ENCODE peak calls at places on chromosomes 3 and 15, in five cellular contexts. J is stomach, Y is colonic mucosa, A is heart left ventricle, R is HCT116. K is an unnamed sample. For H3K36me3, the result is how much of the 10 kb centered on the place peaks cover.

GRCh38 chr3:61865466-61865865 is 304.1 kb downstream of the PTPRG start:
- DNase-seq in J (no peak), Y (no peak), A (no peak), R (no peak), K (no peak)

GRCh38 chr15:70494861-70495571 is 268.3 kb downstream of the UACA start:
- DNase-seq in A (peak), J (no peak), Y (no peak), R (no peak), K (peak)

GRCh38 chr3:14413381-14414071 is 11.1 kb downstream of the SLC6A6 start:
- DNase-seq in A (no peak), Y (no peak), R (no peak), J (no peak), K (peak)

GRCh38 chr15:76208786-76209424 is 102.4 kb downstream of the ETFA start:
- DNase-seq in J (peak), Y (no peak), R (no peak), A (no peak), K (no peak)

GRCh38 chr15:33454996-33455395 is 144.2 kb downstream of the RYR3 start:
- DNase-seq in J (no peak), A (no peak), R (no peak), Y (no peak), K (no peak)

GRCh38 chr3:146953523-146954125 is 348.5 kb upstream of the PLSCR5 start:
- DNase-seq in A (no peak), R (no peak), Y (no peak), J (no peak), K (no peak)

GRCh38 chr3:123317716-123318115 is 116.0 kb downstream of the SEC22A start:
- DNase-seq in Y (no peak), J (no peak), R (no peak), A (peak), K (no peak)

GRCh38 chr15:45093622-45094357 is 20.2 kb downstream of the DUOX2 start:
- DNase-seq in R (no peak), A (no peak), Y (no peak), J (no peak), K (no peak)

GRCh38 chr3:141523615-141524375 is 37.0 kb downstream of the RASA2 start:
- DNase-seq in R (no peak), Y (no peak), J (no peak), A (no peak), K (no peak)

GRCh38 chr15:26972636-26973035 is 1.7 kb downstream of the GABRG3 start:
- DNase-seq in R (no peak), Y (no peak), J (no peak), A (no peak), K (no peak)

GRCh38 chr3:173395412-173396181 is 1.9 kb upstream of the NLGN1 start:
- DNase-seq in A (peak), R (peak), Y (peak), J (peak), K (peak)

GRCh38 chr3:100416176-100416575 is 14.8 kb downstream of the LNP1 start:
- DNase-seq in A (no peak), J (no peak), Y (no peak), R (no peak), K (no peak)

GRCh38 chr3:176275113-176275512 is 922.2 kb downstream of the TBL1XR1 start:
- DNase-seq in J (no peak), R (no peak), Y (no peak), A (no peak), K (no peak)

GRCh38 chr3:102451556-102451955 is 16.7 kb downstream of the ZPLD1 start:
- DNase-seq in R (no peak), A (no peak), Y (no peak), J (no peak), K (no peak)

GRCh38 chr3:175983369-175983768 is 1124.2 kb downstream of the NAALADL2 start:
- DNase-seq in J (no peak), A (no peak), R (no peak), Y (no peak), K (no peak)

GRCh38 chr3:187903697-187904096 is 158.4 kb upstream of the BCL6 start:
- DNase-seq in R (no peak), A (no peak), Y (no peak), J (no peak), K (no peak)

GRCh38 chr3:25910997-25911396 is 121.1 kb downstream of the OXSM start:
- DNase-seq in Y (peak), A (no peak), J (no peak), R (peak), K (peak)

GRCh38 chr15:87207945-87208580 is 1048.5 kb downstream of the NTRK3 start:
- DNase-seq in J (no peak), A (no peak), R (no peak), Y (no peak), K (no peak)

GRCh38 chr15:93152951-93153350 is 63.9 kb upstream of the RGMA start:
- DNase-seq in Y (peak), A (peak), R (no peak), J (peak), K (no peak)

GRCh38 chr3:190505381-190506003 is 8.4 kb upstream of the IL1RAP start:
- DNase-seq in J (no peak), R (no peak), Y (no peak), A (no peak), K (peak)

GRCh38 chr3:134636406-134636805 is 14.4 kb downstream of the KY start:
- DNase-seq in Y (no peak), A (no peak), R (no peak), J (no peak), K (no peak)

GRCh38 chr3:52733256-52733891 is 27.5 kb downstream of the SPCS1 start:
- DNase-seq in A (no peak), Y (no peak), J (no peak), R (no peak), K (no peak)

GRCh38 chr3:182500294-182500693 is 293.0 kb upstream of the ATP11B start:
- DNase-seq in R (no peak), A (no peak), J (no peak), Y (no peak), K (no peak)

GRCh38 chr3:69755795-69756194 is 16.5 kb downstream of the MITF start:
- DNase-seq in A (no peak), J (no peak), R (no peak), Y (no peak), K (no peak)

GRCh38 chr15:66720206-66721010 is 18.4 kb downstream of the SMAD6 start:
- DNase-seq in Y (no peak), R (no peak), A (no peak), J (peak), K (no peak)

GRCh38 chr15:66783327-66784124 is 81.5 kb downstream of the SMAD6 start:
- DNase-seq in A (no peak), Y (no peak), R (no peak), J (no peak), K (no peak)

GRCh38 chr3:87207500-87207899 is 19.6 kb upstream of the CHMP2B start:
- DNase-seq in J (no peak), Y (no peak), A (no peak), R (no peak), K (no peak)

GRCh38 chr15:66069751-66070150 is 183.8 kb downstream of the MEGF11 start:
- DNase-seq in R (no peak), Y (no peak), A (no peak), J (no peak), K (no peak)

GRCh38 chr3:155871746-155872158 is 1.3 kb downstream of the GMPS start:
- DNase-seq in A (no peak), R (no peak), Y (no peak), J (no peak), K (no peak)

GRCh38 chr3:51938780-51939425 is 2.8 kb downstream of the RRP9 start:
- DNase-seq in J (peak), R (no peak), A (no peak), Y (no peak), K (peak)

DNA sequence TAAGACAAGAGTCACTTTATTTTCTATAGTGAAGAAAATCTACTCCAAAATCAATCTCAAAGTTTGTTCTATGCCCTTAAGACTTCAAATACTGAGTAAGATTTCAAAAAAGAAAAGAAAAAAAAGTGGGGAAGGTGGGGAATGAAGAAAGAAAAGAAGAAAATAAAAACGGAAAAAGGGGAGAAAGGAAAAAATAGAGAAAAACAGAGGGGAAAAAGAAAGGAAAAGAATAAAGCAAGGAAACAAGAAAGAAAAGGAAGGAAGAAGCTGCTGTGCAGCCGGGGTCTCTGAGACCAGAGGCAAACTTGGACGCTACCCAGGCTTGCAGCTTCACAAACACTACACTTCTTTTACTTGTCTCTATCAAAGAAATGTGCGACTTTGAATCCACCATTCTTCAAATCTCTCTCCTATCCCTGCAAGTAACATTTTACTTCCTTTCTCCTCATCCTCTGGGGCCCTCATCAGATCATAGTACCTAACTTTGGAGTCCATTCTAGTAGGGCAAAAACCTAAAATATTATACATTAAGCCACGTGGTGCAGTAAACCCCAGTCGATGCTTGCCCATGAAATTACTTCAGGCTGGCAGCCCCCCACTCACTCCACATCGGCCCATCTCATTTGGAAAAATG is 279.8 kb downstream of the FOXP1 start:
- DNase-seq in R (no peak), J (no peak), A (no peak), Y (no peak), K (no peak)
- H3K4me3 ChIP-seq in R (no peak), J (no peak), A (no peak), Y (no peak), K (peak)

GRCh38 chr15:59190291-59190690 is 16.4 kb upstream of the LDHAL6B start:
- DNase-seq in J (no peak), Y (no peak), A (no peak), R (no peak), K (no peak)

GRCh38 chr15:59191855-59192237 is 14.8 kb upstream of the LDHAL6B start:
- DNase-seq in J (no peak), R (peak), Y (no peak), A (no peak), K (no peak)

GRCh38 chr15:59189224-59189623 is 17.4 kb upstream of the LDHAL6B start:
- DNase-seq in A (no peak), J (no peak), R (no peak), Y (no peak), K (no peak)

GRCh38 chr15:59185725-59186124 is 20.9 kb upstream of the LDHAL6B start:
- DNase-seq in Y (no peak), A (no peak), J (no peak), R (no peak), K (no peak)

DNA sequence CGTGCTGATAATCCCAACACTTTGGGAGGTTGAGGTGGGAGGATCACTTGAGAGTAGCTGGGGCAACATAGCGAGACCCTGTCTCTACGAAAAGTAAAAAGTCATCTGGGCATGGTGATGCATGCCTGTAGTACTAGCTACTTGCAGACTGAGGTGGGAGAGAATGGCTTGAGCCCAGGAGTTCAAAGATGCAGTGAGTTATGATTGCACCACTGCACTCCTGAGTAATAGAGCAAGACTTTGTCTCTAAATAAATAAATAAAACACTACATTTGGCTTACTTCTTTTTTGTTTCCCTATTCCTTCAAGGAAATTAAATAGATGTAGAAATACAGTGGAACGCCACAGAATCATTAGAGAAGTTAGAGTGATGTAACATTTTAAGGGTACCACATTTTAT is 20.1 kb upstream of the LDHAL6B start:
- DNase-seq in Y (no peak), A (no peak), J (no peak), R (no peak), K (no peak)
- H3K36me3 ChIP-seq in Y (under half), A (under half), J (under half), R (under half), K (under half)

DNA sequence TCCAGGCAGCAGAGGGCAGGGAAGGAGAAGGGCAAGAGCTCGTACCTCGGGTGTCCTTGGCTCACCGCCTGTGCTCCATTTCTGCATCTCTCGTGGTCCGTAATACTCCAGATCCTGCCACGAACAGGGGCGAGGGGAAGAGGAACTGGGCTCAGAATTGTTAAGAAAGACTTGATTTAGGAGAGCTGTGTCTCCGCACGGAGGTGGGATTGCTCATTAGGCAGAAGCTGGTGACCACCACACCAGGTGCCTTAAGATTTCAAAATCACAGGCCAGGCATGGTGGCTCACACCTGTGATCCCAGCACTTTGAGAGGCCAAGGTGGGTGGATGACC is 37.2 kb upstream of the BDH1 start:
- DNase-seq in A (no peak), Y (no peak), J (no peak), R (no peak), K (no peak)
- TF ChIP-seq CTCF in A (no peak), Y (no peak), J (no peak), R (no peak), K (no peak)

DNA sequence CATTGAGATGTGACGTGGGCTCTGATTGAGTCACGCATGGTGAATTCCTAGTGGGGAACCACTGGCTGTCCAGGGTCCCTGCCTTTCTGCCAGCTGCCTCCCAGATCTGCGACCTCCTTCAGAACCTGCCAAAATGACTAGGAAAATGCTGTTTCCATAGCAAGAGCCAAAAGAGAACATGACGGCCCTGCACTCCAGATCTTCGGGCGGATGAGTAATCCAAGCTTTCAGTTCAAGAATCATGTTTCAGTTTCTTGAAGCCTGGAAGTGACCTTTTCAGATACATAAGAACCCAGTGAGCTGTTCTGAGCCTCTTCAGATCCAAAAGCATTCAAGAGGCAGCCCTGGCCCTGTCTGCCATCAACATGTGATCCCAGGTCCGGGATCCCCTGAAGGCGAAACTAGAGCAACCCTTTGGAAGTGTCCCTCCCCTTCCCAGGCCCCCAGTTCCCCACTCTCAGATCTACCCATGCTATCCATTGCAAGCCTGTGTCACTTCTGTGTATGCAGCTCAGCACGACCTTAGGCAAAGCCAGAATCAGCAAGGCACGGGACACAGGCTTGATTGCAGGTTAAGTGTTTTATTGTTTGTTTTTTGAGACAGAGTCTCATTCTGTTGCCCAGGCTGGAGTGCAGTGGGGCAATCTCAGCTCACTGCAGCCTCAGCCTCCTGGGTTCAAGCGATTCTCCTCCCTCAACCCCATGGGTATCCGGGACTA is 19.7 kb downstream of the ANKRD63 start:
- DNase-seq in Y (no peak), R (no peak), J (no peak), A (no peak), K (no peak)
- H3K4me3 ChIP-seq in Y (no peak), R (no peak), J (no peak), A (no peak), K (no peak)

GRCh38 chr3:195869413-195870001 is 38.8 kb downstream of the TNK2 start:
- DNase-seq in J (no peak), A (peak), Y (no peak), R (no peak), K (no peak)

GRCh38 chr3:195870937-195871336 is 37.4 kb downstream of the TNK2 start:
- DNase-seq in Y (no peak), R (no peak), J (no peak), A (peak), K (no peak)

GRCh38 chr3:195872097-195872496 is 36.3 kb downstream of the TNK2 start:
- DNase-seq in J (no peak), Y (no peak), R (no peak), A (peak), K (no peak)

GRCh38 chr3:195868866-195869412 is 39.4 kb downstream of the TNK2 start:
- DNase-seq in R (no peak), J (no peak), A (peak), Y (no peak), K (no peak)

GRCh38 chr3:195870442-195870841 is 37.9 kb downstream of the TNK2 start:
- DNase-seq in A (peak), Y (no peak), J (peak), R (no peak), K (no peak)
- H3K36me3 ChIP-seq in A (half or more), Y (under half), J (under half), R (under half), K (under half)

DNA sequence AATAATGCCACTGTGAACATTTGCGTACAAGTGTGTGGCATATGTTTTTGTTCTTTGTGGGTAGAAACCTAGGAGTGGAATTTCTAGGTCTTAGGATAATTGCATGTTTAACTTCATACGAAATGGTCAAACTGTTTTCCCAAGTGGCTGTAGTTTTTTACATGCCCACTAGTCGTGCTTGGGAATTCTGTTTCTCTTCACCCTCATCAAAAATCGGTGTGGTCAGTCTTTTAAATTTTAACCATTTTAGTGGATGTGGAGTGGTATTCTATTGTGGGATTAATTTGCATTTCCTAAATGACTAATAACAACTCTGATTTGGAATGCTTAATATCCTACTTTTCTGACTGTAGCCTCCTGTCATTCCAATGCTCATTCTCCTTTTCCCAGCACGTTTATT is 27.6 kb downstream of the ZFAND6 start:
- DNase-seq in J (no peak), A (no peak), R (no peak), Y (no peak), K (no peak)
- TF ChIP-seq CTCF in J (no peak), A (no peak), R (no peak), Y (no peak), K (no peak)